ENCODE peak calls at places on chromosomes 2 and 18, in four cellular contexts. Y is WTC11, E is HepG2, H is K562. O is an unnamed sample.

GRCh38 chr2:150846691-150847090 is 359.2 kb upstream of the RND3 start:
- DNase-seq in Y (no peak), E (no peak), H (no peak), O (no peak)

GRCh38 chr2:31401580-31401979 is 13.0 kb downstream of the XDH start:
- DNase-seq in Y (no peak), E (no peak), H (no peak), O (no peak)

GRCh38 chr2:172047486-172048194 is 37.7 kb upstream of the DLX1 start:
- DNase-seq in H (no peak), Y (no peak), E (peak; percentile 34), O (no peak)

GRCh38 chr2:23419171-23420090 is 34.5 kb downstream of the KLHL29 start:
- DNase-seq in E (no peak), Y (no peak), H (no peak), O (no peak)

GRCh38 chr2:2324565-2325101 is 6.4 kb downstream of the MYT1L start:
- DNase-seq in E (no peak), Y (no peak), H (no peak), O (peak; percentile 48)

GRCh38 chr2:163348843-163349395 is 386.9 kb downstream of the FIGN start:
- DNase-seq in Y (no peak), E (peak; percentile 34), H (no peak), O (no peak)

GRCh38 chr2:188235364-188235763 is 56.3 kb upstream of the GULP1 start:
- DNase-seq in H (no peak), E (no peak), Y (no peak), O (no peak)

GRCh38 chr2:119196301-119197124 is 27.1 kb upstream of the STEAP3 start:
- DNase-seq in H (no peak), E (no peak), Y (no peak), O (no peak)

GRCh38 chr2:120239488-120240287 is 13.0 kb upstream of the RALB start:
- DNase-seq in Y (peak; percentile 49), E (peak; percentile 37), H (peak; percentile 35), O (no peak)

GRCh38 chr2:24850944-24851343 is 57.7 kb downstream of the CENPO start:
- DNase-seq in H (no peak), E (no peak), Y (no peak), O (no peak)

GRCh38 chr2:191251014-191251413 is 5.8 kb downstream of the MYO1B start:
- DNase-seq in Y (no peak), E (no peak), H (no peak), O (peak; percentile 10)
- TF ChIP-seq FOXJ3 in Y (no peak), E (no peak), H (no peak), O (no peak)

GRCh38 chr2:102063360-102063947 is 71.7 kb downstream of the IL1R2 start:
- DNase-seq in Y (no peak), H (no peak), E (no peak), O (no peak)
- TF ChIP-seq FOXJ3 in Y (no peak), H (no peak), E (no peak), O (no peak)

DNA sequence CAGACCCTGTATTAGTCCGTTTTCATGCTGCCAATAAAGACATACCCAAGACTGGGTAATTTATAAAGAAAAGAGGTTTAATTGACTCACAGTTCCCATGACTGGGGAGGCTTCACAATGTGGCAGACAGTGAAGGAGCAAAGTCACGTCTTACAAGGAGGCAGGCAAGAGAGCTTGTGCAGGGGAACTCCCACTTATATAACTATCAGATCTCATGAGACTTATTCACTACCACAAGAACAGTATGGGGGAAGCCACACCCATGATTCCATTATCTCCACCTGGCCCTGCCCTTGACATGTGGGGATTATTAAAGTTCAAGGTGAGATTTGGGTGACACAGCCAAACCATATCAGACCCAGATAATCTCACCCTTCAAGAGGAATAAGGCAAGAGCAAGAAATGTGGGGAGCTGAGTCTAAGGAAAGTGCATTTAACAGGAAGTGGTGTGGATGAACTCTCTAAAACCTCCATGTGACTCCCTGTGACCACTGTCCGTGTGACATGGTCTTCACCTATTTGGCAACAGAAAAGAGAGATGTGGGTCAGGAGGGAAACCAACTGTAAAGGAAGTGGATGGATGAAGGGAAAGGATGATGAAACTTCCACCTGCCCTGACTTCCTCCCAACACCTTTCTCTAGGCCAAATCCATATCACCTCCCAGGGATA is 110.6 kb downstream of the ATL2 start:
- DNase-seq in Y (no peak), E (no peak), H (no peak), O (no peak)
- TF ChIP-seq FOXJ3 in Y (no peak), E (no peak), H (no peak), O (no peak)

GRCh38 chr2:166013878-166014277 is 60.3 kb upstream of the TTC21B start:
- DNase-seq in E (no peak), Y (no peak), H (no peak), O (no peak)

GRCh38 chr2:166011660-166012059 is 58.1 kb upstream of the TTC21B start:
- DNase-seq in Y (no peak), H (no peak), E (no peak), O (no peak)

GRCh38 chr2:166017208-166017607 is 63.6 kb upstream of the TTC21B start:
- DNase-seq in H (no peak), Y (no peak), E (no peak), O (no peak)
- TF ChIP-seq FOXJ3 in H (no peak), Y (no peak), E (no peak), O (no peak)

DNA sequence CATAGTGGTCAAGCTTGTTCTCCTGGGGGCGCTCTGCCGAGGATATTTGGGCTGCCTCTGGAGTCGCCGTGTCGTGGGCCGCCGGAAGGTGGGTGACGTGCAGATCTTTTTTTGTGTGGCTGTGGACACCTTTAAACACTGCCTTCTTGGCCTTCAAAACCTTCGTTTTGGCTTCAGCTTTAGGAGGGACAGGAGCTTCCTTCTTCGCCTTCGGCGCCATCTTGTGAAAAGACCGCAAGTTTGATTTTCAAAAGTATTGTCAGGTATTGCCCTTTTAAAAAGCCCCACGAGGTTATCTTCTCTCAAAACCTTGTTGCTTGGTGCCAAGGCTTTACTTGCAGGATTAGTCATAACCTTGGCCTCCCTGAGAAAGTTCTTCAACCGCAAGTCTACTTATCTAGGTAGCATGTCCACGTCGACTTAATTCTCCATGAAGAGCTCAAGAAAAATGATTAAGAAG is 20.8 kb downstream of the LAMA3 start:
- DNase-seq in H (peak; percentile 59), Y (no peak), E (no peak), O (no peak)
- TF ChIP-seq FOXJ3 in H (no peak), Y (no peak), E (no peak), O (no peak)

DNA sequence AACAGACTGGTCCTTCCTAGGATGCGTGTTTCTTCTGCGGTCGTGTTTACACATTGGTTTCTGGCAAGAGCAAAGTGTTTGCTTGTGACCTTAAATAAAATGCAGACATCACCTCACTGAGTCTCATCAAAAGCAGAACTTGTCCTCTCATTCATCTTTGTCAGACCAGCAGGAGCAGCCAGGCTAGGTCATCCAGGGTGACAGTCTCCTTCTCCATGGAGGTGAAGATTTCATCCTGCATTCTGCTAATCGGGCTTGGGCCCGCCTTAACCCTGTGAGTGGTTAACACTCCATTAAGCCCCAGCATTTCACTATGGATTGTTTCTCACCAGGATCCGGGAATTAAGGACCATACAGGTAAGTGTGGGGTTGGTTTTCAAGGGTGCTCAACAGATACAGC is 64.3 kb upstream of the PID1 start:
- DNase-seq in Y (no peak), H (no peak), E (no peak), O (peak; percentile 14)
- TF ChIP-seq FOXJ3 in Y (no peak), H (no peak), E (no peak), O (no peak)

DNA sequence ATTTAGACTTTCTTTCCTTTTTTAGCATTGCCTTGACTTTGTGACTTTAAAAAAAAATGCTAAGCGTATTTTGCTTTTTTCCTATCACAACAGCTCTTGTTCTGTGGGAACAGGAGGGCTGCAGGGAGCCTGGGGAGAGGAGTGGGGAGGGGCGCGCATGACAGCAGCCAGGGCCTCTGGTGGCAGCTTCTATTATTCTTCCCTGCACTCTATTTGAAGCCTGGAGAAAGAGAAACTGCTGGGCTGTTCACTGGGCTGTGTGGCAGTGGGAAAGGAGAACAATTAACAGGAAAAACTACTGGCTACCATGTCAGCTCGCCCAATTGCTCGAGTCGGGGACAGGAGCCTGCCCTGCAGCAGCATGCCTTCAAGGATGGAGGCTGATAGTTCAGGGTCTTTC is 119.0 kb upstream of the ZBTB14 start:
- DNase-seq in H (no peak), E (no peak), Y (peak; percentile 29), O (peak; percentile 35)
- TF ChIP-seq FOXJ3 in H (no peak), E (no peak), Y (no peak), O (no peak)

GRCh38 chr2:232341061-232341738 is 37.4 kb upstream of the ALPP start:
- DNase-seq in H (no peak), Y (peak; percentile 5), E (no peak), O (no peak)

GRCh38 chr2:232336956-232337700 is 41.4 kb upstream of the ALPP start:
- DNase-seq in H (no peak), E (no peak), Y (peak; percentile 6), O (no peak)

GRCh38 chr2:232338759-232339106 is 39.8 kb upstream of the ALPP start:
- DNase-seq in E (no peak), Y (peak; percentile 11), H (no peak), O (no peak)

GRCh38 chr2:232340171-232340935 is 38.2 kb upstream of the ALPP start:
- DNase-seq in H (no peak), E (no peak), Y (peak; percentile 7), O (no peak)

GRCh38 chr2:232339121-232340081 is 39.1 kb upstream of the ALPP start:
- DNase-seq in H (no peak), Y (peak; percentile 76), E (no peak), O (no peak)
- TF ChIP-seq FOXJ3 in H (no peak), Y (no peak), E (no peak), O (no peak)

GRCh38 chr18:28411806-28412205 is 234.9 kb upstream of the CDH2 start:
- DNase-seq in H (no peak), E (no peak), Y (no peak), O (no peak)
- TF ChIP-seq FOXJ3 in H (no peak), E (no peak), Y (no peak), O (no peak)

DNA sequence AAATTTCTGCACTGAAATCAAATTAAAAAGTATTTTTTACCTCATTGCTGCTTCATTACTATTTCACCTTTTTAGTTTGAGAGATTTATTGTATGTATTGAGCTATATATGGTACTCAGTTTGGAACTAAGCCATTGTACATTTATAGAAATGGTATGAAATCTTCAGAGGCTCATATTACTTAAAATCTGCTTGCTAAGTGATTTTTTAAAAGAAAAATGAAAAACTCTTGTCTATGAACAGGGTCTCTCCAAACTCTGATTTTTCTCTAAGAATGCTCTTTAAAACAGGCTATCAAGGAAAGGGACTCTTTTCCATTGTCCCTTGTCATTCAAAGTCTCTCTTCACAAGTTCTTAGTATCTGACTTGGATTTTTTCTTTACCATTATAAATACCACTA is 31.8 kb downstream of the C1D start:
- DNase-seq in E (no peak), H (no peak), Y (no peak), O (no peak)
- TF ChIP-seq FOXJ3 in E (no peak), H (no peak), Y (no peak), O (no peak)

O was measured in SK-N-SH.